ENCODE peak calls at places on chromosomes 12 and 14, in eight cellular contexts. G is Peyer's patch, M is choroid plexus epithelial cell, E is fibroblast of mammary gland, T is hepatocyte, L is IMR-90, B is ascending aorta, X is A549. Q is an unnamed sample.

GRCh38 chr14:61525293-61526011 is 169.9 kb upstream of the HIF1A start:
- DNase-seq in E (peak), L (peak), G (peak), B (peak), T (peak), X (peak), M (peak), Q (peak)

GRCh38 chr12:104605685-104606084 is 148.9 kb downstream of the CHST11 start:
- DNase-seq in M (peak), B (peak), X (no peak), L (no peak), E (peak), G (peak), T (no peak), Q (no peak)

GRCh38 chr14:79871164-79871563 is 340.1 kb downstream of the DIO2 start:
- DNase-seq in M (no peak), G (no peak), L (no peak), X (no peak), E (no peak), B (no peak), T (no peak), Q (no peak)

GRCh38 chr12:123267991-123268843 is 3.4 kb downstream of the CDK2AP1 start:
- DNase-seq in L (no peak), M (no peak), X (no peak), T (peak), E (no peak), B (no peak), G (peak), Q (peak)

GRCh38 chr14:70896981-70897380 is 10.3 kb upstream of the PCNX1 start:
- DNase-seq in E (no peak), L (no peak), G (no peak), T (no peak), X (no peak), M (no peak), B (no peak), Q (no peak)

GRCh38 chr12:65533177-65533883 is 254.8 kb downstream of the MSRB3 start:
- DNase-seq in X (no peak), E (peak), M (peak), B (no peak), L (peak), T (no peak), G (no peak), Q (peak)

GRCh38 chr12:100170313-100170858 is 27.7 kb upstream of the BLTP3B start:
- DNase-seq in X (no peak), B (peak), G (no peak), E (no peak), M (no peak), T (no peak), L (no peak), Q (no peak)

GRCh38 chr14:67620217-67620789 is 583 bp downstream of the ARG2 start:
- DNase-seq in G (no peak), B (peak), X (peak), T (peak), M (peak), L (peak), E (no peak), Q (peak)

GRCh38 chr14:59964251-59965007 is 44.5 kb downstream of the LRRC9 start:
- DNase-seq in M (peak), B (no peak), T (no peak), G (no peak), E (peak), L (peak), X (no peak), Q (peak)

GRCh38 chr14:30559638-30560071 is 697 bp downstream of the G2E3 start:
- DNase-seq in X (no peak), E (peak), G (no peak), T (peak), M (peak), B (no peak), L (peak), Q (peak)

GRCh38 chr12:1859643-1860042 is 39.3 kb downstream of the LRTM2 start:
- DNase-seq in E (peak), T (no peak), X (no peak), G (no peak), B (peak), L (peak), M (peak), Q (no peak)

GRCh38 chr12:89087149-89087834 is 265.0 kb downstream of the DUSP6 start:
- DNase-seq in E (no peak), G (no peak), L (no peak), X (no peak), T (peak), B (no peak), M (no peak), Q (no peak)

GRCh38 chr14:91246051-91246852 is 1.7 kb upstream of the GPR68 start:
- DNase-seq in M (no peak), T (no peak), X (no peak), B (no peak), G (peak), E (no peak), L (no peak), Q (no peak)

GRCh38 chr12:92989715-92990484 is 60.8 kb upstream of the EEA1 start:
- DNase-seq in B (no peak), G (no peak), X (no peak), T (no peak), L (no peak), M (no peak), E (no peak), Q (no peak)

GRCh38 chr12:53078425-53079225 is 565 bp downstream of the SPRYD3 start:
- DNase-seq in X (no peak), E (peak), M (peak), L (peak), B (no peak), T (no peak), G (peak), Q (no peak)

GRCh38 chr12:129902371-129903091 is 1.3 kb downstream of the TMEM132D start:
- DNase-seq in L (no peak), M (no peak), T (no peak), B (no peak), G (no peak), E (no peak), X (no peak), Q (no peak)

GRCh38 chr12:131379758-131380157 is 331.1 kb upstream of the SFSWAP start:
- DNase-seq in G (no peak), B (peak), M (no peak), E (no peak), T (no peak), L (no peak), X (no peak), Q (no peak)

GRCh38 chr12:86226481-86226880 is 29.7 kb downstream of the MGAT4C start:
- DNase-seq in T (no peak), L (no peak), E (no peak), B (no peak), M (no peak), G (no peak), X (no peak), Q (no peak)

GRCh38 chr12:112342587-112342986 is 39.6 kb downstream of the HECTD4 start:
- DNase-seq in B (no peak), G (no peak), T (no peak), L (no peak), X (no peak), E (no peak), M (no peak), Q (no peak)

GRCh38 chr14:72782817-72783216 is 111.1 kb downstream of the DPF3 start:
- DNase-seq in M (no peak), G (no peak), L (no peak), B (no peak), X (no peak), E (no peak), T (no peak), Q (no peak)

GRCh38 chr14:78399316-78399889 is 229.2 kb downstream of the NRXN3 start:
- DNase-seq in E (peak), T (peak), L (no peak), G (no peak), M (peak), B (no peak), X (no peak), Q (peak)

GRCh38 chr12:68462799-68463198 is 130.6 kb upstream of the MDM1 start:
- DNase-seq in M (no peak), T (no peak), X (no peak), E (no peak), L (no peak), B (no peak), G (no peak), Q (no peak)
- H3K4me3 ChIP-seq in M (no peak), T (no peak), X (peak), E (no peak), L (peak), B (no peak), G (peak), Q (no peak)

GRCh38 chr12:110280784-110281548 is at the start of gene ATP2A2:
- DNase-seq in T (peak), X (peak), B (peak), L (peak), M (peak), G (peak), E (peak), Q (peak)
- TF ChIP-seq CTCF in T (no peak), X (no peak), B (no peak), L (no peak), M (no peak), G (no peak), E (no peak), Q (no peak)

GRCh38 chr12:108855284-108856169 is 1.9 kb downstream of the SSH1 start:
- DNase-seq in M (no peak), E (peak), T (no peak), B (no peak), G (no peak), X (no peak), L (peak), Q (peak)

GRCh38 chr12:108854453-108855283 is 2.7 kb downstream of the SSH1 start:
- DNase-seq in X (peak), M (peak), L (peak), E (peak), T (peak), G (no peak), B (peak), Q (peak)

GRCh38 chr12:108852674-108853073 is 4.7 kb downstream of the SSH1 start:
- DNase-seq in G (no peak), E (no peak), M (no peak), L (peak), X (no peak), B (no peak), T (no peak), Q (no peak)

GRCh38 chr12:108854055-108854452 is 3.3 kb downstream of the SSH1 start:
- DNase-seq in T (peak), X (no peak), M (peak), L (peak), G (no peak), B (peak), E (peak), Q (peak)

GRCh38 chr12:108853426-108853825 is 4.0 kb downstream of the SSH1 start:
- DNase-seq in M (no peak), T (no peak), E (no peak), L (no peak), X (no peak), B (no peak), G (no peak), Q (no peak)
- H3K4me3 ChIP-seq in M (peak), T (no peak), E (no peak), L (no peak), X (peak), B (peak), G (no peak), Q (no peak)

GRCh38 chr12:106910202-106910601 is 45.5 kb upstream of the TMEM263 start:
- DNase-seq in G (no peak), M (no peak), X (no peak), E (no peak), L (no peak), B (no peak), T (no peak), Q (no peak)
- TF ChIP-seq CTCF in G (no peak), M (no peak), X (no peak), E (no peak), L (no peak), B (no peak), T (no peak), Q (no peak)

GRCh38 chr12:94405378-94406116 is 54.1 kb downstream of the CEP83 start:
- DNase-seq in M (peak), E (peak), G (no peak), X (no peak), B (no peak), T (no peak), L (no peak), Q (no peak)
- H3K4me3 ChIP-seq in M (no peak), E (no peak), G (no peak), X (no peak), B (peak), T (no peak), L (peak), Q (no peak)

Q was measured in astrocyte of the spinal cord.